ENCODE peak calls at places on chromosome 6, in seven cellular contexts. One of them, this sample, is unnamed.

GRCh38 chr6:72246926-72247325 is 360.6 kb downstream of the RIMS1 start:
- DNase-seq in choroid plexus epithelial cell: peak; percentile 45
- DNase-seq in anterior cingulate cortex: no peak
- DNase-seq in COR-L47: peak; percentile 6
- DNase-seq in kidney tubule cell: no peak
- DNase-seq in GM10248: no peak
- DNase-seq in heart left ventricle: no peak
- DNase-seq in this sample: no peak

GRCh38 chr6:1424306-1424927 is 35.0 kb downstream of the FOXF2 start:
- DNase-seq in COR-L47: peak; percentile 29
- DNase-seq in GM10248: peak; percentile 57
- DNase-seq in choroid plexus epithelial cell: peak; percentile 85
- DNase-seq in anterior cingulate cortex: peak; percentile 4
- DNase-seq in heart left ventricle: no peak
- DNase-seq in kidney tubule cell: peak; percentile 59
- DNase-seq in this sample: no peak

GRCh38 chr6:44386929-44387345 is 569 bp upstream of the CDC5L start:
- DNase-seq in GM10248: no peak
- DNase-seq in COR-L47: peak; percentile 39
- DNase-seq in anterior cingulate cortex: no peak
- DNase-seq in choroid plexus epithelial cell: peak; percentile 34
- DNase-seq in heart left ventricle: no peak
- DNase-seq in kidney tubule cell: peak; percentile 4
- DNase-seq in this sample: no peak

GRCh38 chr6:121405306-121405705 is 30.1 kb upstream of the GJA1 start:
- DNase-seq in heart left ventricle: no peak
- DNase-seq in COR-L47: no peak
- DNase-seq in anterior cingulate cortex: no peak
- DNase-seq in kidney tubule cell: no peak
- DNase-seq in GM10248: no peak
- DNase-seq in choroid plexus epithelial cell: no peak
- DNase-seq in this sample: no peak

GRCh38 chr6:42453649-42454427 is 2.1 kb upstream of the TRERF1 start:
- DNase-seq in GM10248: peak; percentile 50
- DNase-seq in anterior cingulate cortex: peak; percentile 14
- DNase-seq in heart left ventricle: peak; percentile 57
- DNase-seq in choroid plexus epithelial cell: peak; percentile 33
- DNase-seq in kidney tubule cell: no peak
- DNase-seq in COR-L47: peak; percentile 8
- DNase-seq in this sample: peak; percentile 70

GRCh38 chr6:167015302-167015701 is 16.1 kb downstream of the CEP43 start:
- DNase-seq in COR-L47: no peak
- DNase-seq in kidney tubule cell: no peak
- DNase-seq in choroid plexus epithelial cell: no peak
- DNase-seq in GM10248: no peak
- DNase-seq in anterior cingulate cortex: no peak
- DNase-seq in heart left ventricle: no peak
- DNase-seq in this sample: no peak

GRCh38 chr6:38387994-38388393 is 251.7 kb downstream of the BTBD9 start:
- DNase-seq in heart left ventricle: no peak
- DNase-seq in choroid plexus epithelial cell: peak; percentile 30
- DNase-seq in COR-L47: no peak
- DNase-seq in kidney tubule cell: no peak
- DNase-seq in GM10248: no peak
- DNase-seq in anterior cingulate cortex: no peak
- DNase-seq in this sample: no peak

GRCh38 chr6:82506526-82506925 is 142.9 kb downstream of the TPBG start:
- DNase-seq in choroid plexus epithelial cell: no peak
- DNase-seq in kidney tubule cell: peak; percentile 17
- DNase-seq in GM10248: no peak
- DNase-seq in COR-L47: no peak
- DNase-seq in anterior cingulate cortex: no peak
- DNase-seq in heart left ventricle: no peak
- DNase-seq in this sample: no peak

GRCh38 chr6:135583256-135583758 is 85.8 kb upstream of the AHI1 start:
- DNase-seq in heart left ventricle: no peak
- DNase-seq in kidney tubule cell: peak; percentile 7
- DNase-seq in anterior cingulate cortex: no peak
- DNase-seq in choroid plexus epithelial cell: peak; percentile 49
- DNase-seq in GM10248: no peak
- DNase-seq in COR-L47: no peak
- DNase-seq in this sample: no peak

GRCh38 chr6:113287396-113287795 is 569.7 kb upstream of the MARCKS start:
- DNase-seq in choroid plexus epithelial cell: no peak
- DNase-seq in GM10248: peak; percentile 2
- DNase-seq in COR-L47: no peak
- DNase-seq in heart left ventricle: no peak
- DNase-seq in kidney tubule cell: no peak
- DNase-seq in anterior cingulate cortex: no peak
- DNase-seq in this sample: no peak

GRCh38 chr6:105310371-105310770 is 92.5 kb downstream of the PREP start:
- DNase-seq in choroid plexus epithelial cell: no peak
- DNase-seq in kidney tubule cell: no peak
- DNase-seq in heart left ventricle: no peak
- DNase-seq in COR-L47: no peak
- DNase-seq in anterior cingulate cortex: no peak
- DNase-seq in GM10248: no peak
- DNase-seq in this sample: no peak

GRCh38 chr6:42915737-42916136 is at the start of gene PTCRA:
- DNase-seq in choroid plexus epithelial cell: no peak
- DNase-seq in GM10248: peak; percentile 31
- DNase-seq in anterior cingulate cortex: no peak
- DNase-seq in COR-L47: no peak
- DNase-seq in heart left ventricle: no peak
- DNase-seq in kidney tubule cell: no peak
- DNase-seq in this sample: no peak

GRCh38 chr6:130775421-130776012 is 51.7 kb upstream of the SMLR1 start:
- DNase-seq in anterior cingulate cortex: no peak
- DNase-seq in COR-L47: no peak
- DNase-seq in heart left ventricle: no peak
- DNase-seq in GM10248: no peak
- DNase-seq in kidney tubule cell: no peak
- DNase-seq in choroid plexus epithelial cell: no peak
- DNase-seq in this sample: no peak

GRCh38 chr6:14066782-14067406 is 50.7 kb upstream of the CD83 start:
- DNase-seq in GM10248: peak; percentile 73
- DNase-seq in anterior cingulate cortex: no peak
- DNase-seq in choroid plexus epithelial cell: peak; percentile 87
- DNase-seq in heart left ventricle: no peak
- DNase-seq in kidney tubule cell: peak; percentile 82
- DNase-seq in COR-L47: peak; percentile 76
- DNase-seq in this sample: no peak

GRCh38 chr6:39931607-39932006 is 2.7 kb downstream of the MOCS1 start:
- DNase-seq in GM10248: no peak
- DNase-seq in anterior cingulate cortex: no peak
- DNase-seq in choroid plexus epithelial cell: no peak
- DNase-seq in kidney tubule cell: no peak
- DNase-seq in heart left ventricle: no peak
- DNase-seq in COR-L47: no peak
- DNase-seq in this sample: no peak

GRCh38 chr6:69780585-69781178 is 16.1 kb downstream of the LMBRD1 start:
- DNase-seq in heart left ventricle: no peak
- DNase-seq in anterior cingulate cortex: no peak
- DNase-seq in COR-L47: no peak
- DNase-seq in GM10248: no peak
- DNase-seq in choroid plexus epithelial cell: no peak
- DNase-seq in kidney tubule cell: peak; percentile 41
- DNase-seq in this sample: no peak

GRCh38 chr6:156988276-156989158 is 211.3 kb downstream of the ARID1B start:
- DNase-seq in choroid plexus epithelial cell: no peak
- DNase-seq in COR-L47: no peak
- DNase-seq in kidney tubule cell: peak; percentile 33
- DNase-seq in anterior cingulate cortex: no peak
- DNase-seq in heart left ventricle: no peak
- DNase-seq in GM10248: peak; percentile 53
- DNase-seq in this sample: no peak

GRCh38 chr6:143068001-143068400 is 7.3 kb downstream of the AIG1 start:
- DNase-seq in GM10248: no peak
- DNase-seq in kidney tubule cell: peak; percentile 38
- DNase-seq in COR-L47: no peak
- DNase-seq in anterior cingulate cortex: no peak
- DNase-seq in choroid plexus epithelial cell: no peak
- DNase-seq in heart left ventricle: no peak
- DNase-seq in this sample: no peak

GRCh38 chr6:25700841-25701240 is 48.8 kb downstream of the SCGN start:
- DNase-seq in heart left ventricle: no peak
- DNase-seq in GM10248: no peak
- DNase-seq in kidney tubule cell: no peak
- DNase-seq in choroid plexus epithelial cell: no peak
- DNase-seq in COR-L47: no peak
- DNase-seq in anterior cingulate cortex: no peak
- DNase-seq in this sample: no peak

GRCh38 chr6:18148304-18149025 is 6.4 kb downstream of the TPMT start:
- DNase-seq in choroid plexus epithelial cell: peak; percentile 83
- DNase-seq in anterior cingulate cortex: no peak
- DNase-seq in COR-L47: no peak
- DNase-seq in heart left ventricle: no peak
- DNase-seq in kidney tubule cell: peak; percentile 92
- DNase-seq in GM10248: no peak
- DNase-seq in this sample: no peak

GRCh38 chr6:151044465-151045441 is 179.3 kb downstream of the MTHFD1L start:
- DNase-seq in choroid plexus epithelial cell: peak; percentile 95
- DNase-seq in anterior cingulate cortex: no peak
- DNase-seq in GM10248: no peak
- DNase-seq in kidney tubule cell: peak; percentile 100
- DNase-seq in COR-L47: no peak
- DNase-seq in heart left ventricle: peak; percentile 80
- DNase-seq in this sample: peak; percentile 59

GRCh38 chr6:34059136-34059731 is 86.7 kb downstream of the GRM4 start:
- DNase-seq in heart left ventricle: no peak
- DNase-seq in GM10248: no peak
- DNase-seq in kidney tubule cell: no peak
- DNase-seq in COR-L47: no peak
- DNase-seq in choroid plexus epithelial cell: no peak
- DNase-seq in anterior cingulate cortex: no peak
- DNase-seq in this sample: no peak

GRCh38 chr6:106442351-106442750 is 81.8 kb downstream of the CRYBG1 start:
- DNase-seq in kidney tubule cell: no peak
- DNase-seq in heart left ventricle: no peak
- DNase-seq in choroid plexus epithelial cell: no peak
- DNase-seq in anterior cingulate cortex: no peak
- DNase-seq in GM10248: no peak
- DNase-seq in COR-L47: no peak
- DNase-seq in this sample: no peak

GRCh38 chr6:63504777-63505384 is 67.4 kb upstream of the LOC128125822 start:
- DNase-seq in choroid plexus epithelial cell: no peak
- DNase-seq in COR-L47: no peak
- DNase-seq in kidney tubule cell: peak; percentile 91
- DNase-seq in anterior cingulate cortex: no peak
- DNase-seq in GM10248: peak; percentile 76
- DNase-seq in heart left ventricle: no peak
- DNase-seq in this sample: no peak

GRCh38 chr6:109448615-109449014 is 7.0 kb downstream of the MICAL1 start:
- DNase-seq in heart left ventricle: no peak
- DNase-seq in kidney tubule cell: no peak
- DNase-seq in choroid plexus epithelial cell: no peak
- DNase-seq in anterior cingulate cortex: no peak
- DNase-seq in GM10248: peak; percentile 12
- DNase-seq in COR-L47: no peak
- DNase-seq in this sample: no peak

GRCh38 chr6:169851641-169852503 is 100.5 kb downstream of the ERMARD start:
- DNase-seq in kidney tubule cell: no peak
- DNase-seq in choroid plexus epithelial cell: peak; percentile 25
- DNase-seq in GM10248: no peak
- DNase-seq in anterior cingulate cortex: no peak
- DNase-seq in COR-L47: no peak
- DNase-seq in heart left ventricle: peak; percentile 54
- DNase-seq in this sample: no peak

GRCh38 chr6:156822747-156823206 is 45.6 kb downstream of the ARID1B start:
- DNase-seq in choroid plexus epithelial cell: no peak
- DNase-seq in heart left ventricle: no peak
- DNase-seq in GM10248: no peak
- DNase-seq in kidney tubule cell: no peak
- DNase-seq in COR-L47: no peak
- DNase-seq in anterior cingulate cortex: no peak
- DNase-seq in this sample: no peak

GRCh38 chr6:24981385-24981758 is 45.6 kb upstream of the RIPOR2 start:
- DNase-seq in choroid plexus epithelial cell: peak; percentile 50
- DNase-seq in GM10248: no peak
- DNase-seq in anterior cingulate cortex: no peak
- DNase-seq in COR-L47: no peak
- DNase-seq in kidney tubule cell: no peak
- DNase-seq in heart left ventricle: no peak
- DNase-seq in this sample: no peak

GRCh38 chr6:44701637-44702101 is 314.2 kb downstream of the CDC5L start:
- DNase-seq in anterior cingulate cortex: no peak
- DNase-seq in kidney tubule cell: no peak
- DNase-seq in heart left ventricle: peak; percentile 57
- DNase-seq in GM10248: no peak
- DNase-seq in COR-L47: no peak
- DNase-seq in choroid plexus epithelial cell: no peak
- DNase-seq in this sample: no peak

GRCh38 chr6:122789862-122790739 is 1.0 kb downstream of the SMPDL3A start:
- DNase-seq in choroid plexus epithelial cell: peak; percentile 61
- DNase-seq in heart left ventricle: peak; percentile 36
- DNase-seq in kidney tubule cell: peak; percentile 42
- DNase-seq in GM10248: peak; percentile 41
- DNase-seq in COR-L47: no peak
- DNase-seq in anterior cingulate cortex: peak; percentile 57
- DNase-seq in this sample: peak; percentile 34

GRCh38 chr6:124903797-124904196 is 58.4 kb upstream of the RNF217 start:
- DNase-seq in heart left ventricle: no peak
- DNase-seq in choroid plexus epithelial cell: no peak
- DNase-seq in kidney tubule cell: no peak
- DNase-seq in anterior cingulate cortex: no peak
- DNase-seq in COR-L47: no peak
- DNase-seq in GM10248: no peak
- DNase-seq in this sample: no peak

GRCh38 chr6:74717591-74717990 is 488.3 kb downstream of the COL12A1 start:
- DNase-seq in heart left ventricle: no peak
- DNase-seq in COR-L47: no peak
- DNase-seq in anterior cingulate cortex: no peak
- DNase-seq in GM10248: no peak
- DNase-seq in kidney tubule cell: no peak
- DNase-seq in choroid plexus epithelial cell: no peak
- DNase-seq in this sample: no peak

GRCh38 chr6:82246802-82247633 is 526 bp downstream of the IBTK start:
- DNase-seq in COR-L47: peak; percentile 52
- DNase-seq in anterior cingulate cortex: no peak
- DNase-seq in heart left ventricle: peak; percentile 65
- DNase-seq in kidney tubule cell: peak; percentile 74
- DNase-seq in choroid plexus epithelial cell: peak; percentile 46
- DNase-seq in GM10248: no peak
- DNase-seq in this sample: peak; percentile 70